ENCODE peak calls at places on chromosomes 13 and 19, in four cellular contexts. K is retinal pigment epithelial cell, S is Caco-2, Z is Peyer's patch. H is an unnamed sample.

GRCh38 chr13:22135446-22135845 is 464.6 kb downstream of the FGF9 start:
- DNase-seq in K (no peak), S (peak; percentile 61), Z (no peak), H (no peak)

GRCh38 chr19:35842666-35843272 is 9.5 kb downstream of the NPHS1 start:
- DNase-seq in K (no peak), S (no peak), Z (no peak), H (no peak)

GRCh38 chr13:27967736-27968315 is 1.3 kb downstream of the CDX2 start:
- DNase-seq in K (no peak), S (peak; percentile 48), Z (no peak), H (no peak)

GRCh38 chr13:95660981-95661581 is 15.9 kb upstream of the DNAJC3 start:
- DNase-seq in K (no peak), S (peak; percentile 67), Z (no peak), H (no peak)

GRCh38 chr13:46086421-46086922 is 18.4 kb downstream of the CPB2 start:
- DNase-seq in K (no peak), S (no peak), Z (no peak), H (no peak)

GRCh38 chr19:33891773-33892172 is 95.1 kb downstream of the KCTD15 start:
- DNase-seq in K (no peak), S (no peak), Z (no peak), H (no peak)

GRCh38 chr19:46126086-46126485 is 1.6 kb upstream of the IGFL3 start:
- DNase-seq in K (no peak), S (no peak), Z (no peak), H (no peak)

GRCh38 chr13:76812206-76812882 is 73.9 kb downstream of the KCTD12 start:
- DNase-seq in K (no peak), S (no peak), Z (no peak), H (no peak)

GRCh38 chr13:112131740-112132113 is 64.8 kb downstream of the SOX1 start:
- DNase-seq in K (no peak), S (no peak), Z (no peak), H (no peak)

GRCh38 chr19:38250821-38251563 is 5.2 kb downstream of the PPP1R14A start:
- DNase-seq in K (no peak), S (peak; percentile 87), Z (peak; percentile 73), H (no peak)

GRCh38 chr19:6276447-6276846 is 3.3 kb downstream of the MLLT1 start:
- DNase-seq in K (no peak), S (no peak), Z (no peak), H (peak; percentile 50)

GRCh38 chr19:44943801-44944249 is 1.8 kb downstream of the APOC4 start:
- DNase-seq in K (no peak), S (no peak), Z (no peak), H (no peak)

GRCh38 chr13:76023644-76024043 is 387.5 kb downstream of the LMO7 start:
- DNase-seq in K (no peak), S (peak; percentile 24), Z (no peak), H (no peak)

DNA sequence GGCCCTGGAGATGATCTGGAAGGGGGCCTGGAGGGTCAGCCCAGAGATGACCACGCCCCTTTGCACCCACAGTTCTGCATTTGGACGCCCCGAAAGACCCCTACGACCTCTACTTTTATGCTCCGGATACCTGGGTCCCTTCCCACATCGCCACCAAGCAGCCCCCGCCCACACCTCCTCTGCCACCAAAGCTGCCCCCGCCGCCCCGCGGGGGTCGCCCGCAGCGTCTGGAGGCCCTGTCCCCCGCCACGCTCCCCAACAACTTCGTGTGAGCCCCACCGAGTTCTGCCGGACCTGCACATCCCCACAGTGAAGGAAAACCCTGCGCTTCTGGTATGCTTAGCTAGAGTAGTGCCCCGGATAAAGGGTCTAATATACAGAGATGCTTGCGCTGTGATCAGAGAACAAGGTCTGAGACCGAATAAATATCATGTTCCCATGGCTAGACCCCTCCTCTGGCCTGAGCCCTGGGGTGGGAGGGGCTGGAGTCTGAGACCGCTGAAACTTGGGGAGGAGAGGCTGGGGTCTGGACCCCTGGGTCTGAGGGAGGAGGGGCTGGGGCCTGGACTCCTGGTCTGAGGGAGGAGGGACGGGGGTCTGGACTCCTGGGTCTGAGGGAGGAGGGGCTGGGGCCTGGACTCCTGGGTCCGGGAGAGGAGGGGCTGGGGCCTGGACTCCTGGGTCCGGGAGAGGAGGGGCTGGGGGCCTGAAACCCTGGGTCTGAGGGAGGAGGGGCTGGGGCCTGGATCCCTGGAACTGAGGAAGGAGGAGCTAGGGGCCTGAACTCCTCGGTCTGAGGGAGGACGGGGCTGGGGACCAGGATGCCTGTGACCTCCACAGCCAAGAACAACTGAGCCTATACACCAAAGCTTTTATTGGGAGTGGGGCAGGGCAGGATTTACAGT is 3.6 kb downstream of the GFY start:
- DNase-seq in K (no peak), S (no peak), Z (no peak), H (no peak)
- H3K4me3 ChIP-seq in K (no peak overlapping the region), S (peak overlapping the region; percentile 1), Z (peak overlapping the region; percentile 25), H (no peak overlapping the region)

GRCh38 chr19:8321760-8322637 is 703 bp downstream of the RPS28 start:
- DNase-seq in K (no peak), S (no peak), Z (no peak), H (no peak)

GRCh38 chr19:8321067-8321759 is at the start of the genes NDUFA7 and RPS28:
- DNase-seq in K (peak; percentile 71), S (peak; percentile 95), Z (peak; percentile 98), H (peak; percentile 62)

GRCh38 chr19:8322638-8322997 is 1.3 kb downstream of the RPS28 start:
- DNase-seq in K (no peak), S (no peak), Z (no peak), H (no peak)

GRCh38 chr19:8319807-8320520 is 1.2 kb downstream of the NDUFA7 start:
- DNase-seq in K (no peak), S (no peak), Z (no peak), H (no peak)

DNA sequence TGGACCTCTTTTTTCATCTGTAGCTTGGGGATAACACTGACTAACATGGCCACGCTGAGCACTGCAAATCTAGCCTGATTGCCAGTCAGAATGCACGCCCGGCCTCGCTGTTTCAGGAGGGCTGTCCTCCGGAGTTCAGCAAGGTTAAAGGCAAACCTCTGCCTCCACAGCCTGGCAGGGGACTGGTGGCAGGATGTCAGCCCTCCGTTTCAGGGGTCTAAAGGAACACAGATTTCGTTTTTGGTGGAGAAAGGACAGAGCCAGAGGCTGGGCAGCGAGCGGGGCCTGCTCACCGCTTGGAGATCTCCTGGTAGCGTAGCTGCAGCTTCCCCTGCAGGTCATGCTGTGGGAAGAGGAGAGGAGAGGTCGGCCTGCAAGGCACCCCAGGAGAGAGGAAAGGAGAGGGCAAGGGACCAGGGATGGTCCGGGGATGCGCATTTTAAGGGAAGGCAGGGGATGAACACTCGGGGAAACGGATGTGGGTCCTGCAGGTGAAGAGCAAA is 560 bp downstream of the NDUFA7 start:
- DNase-seq in K (no peak), S (no peak), Z (peak; percentile 60), H (no peak)
- TF ChIP-seq CTCF in K (peak; percentile 12), S (no peak), Z (no peak), H (no peak)

DNA sequence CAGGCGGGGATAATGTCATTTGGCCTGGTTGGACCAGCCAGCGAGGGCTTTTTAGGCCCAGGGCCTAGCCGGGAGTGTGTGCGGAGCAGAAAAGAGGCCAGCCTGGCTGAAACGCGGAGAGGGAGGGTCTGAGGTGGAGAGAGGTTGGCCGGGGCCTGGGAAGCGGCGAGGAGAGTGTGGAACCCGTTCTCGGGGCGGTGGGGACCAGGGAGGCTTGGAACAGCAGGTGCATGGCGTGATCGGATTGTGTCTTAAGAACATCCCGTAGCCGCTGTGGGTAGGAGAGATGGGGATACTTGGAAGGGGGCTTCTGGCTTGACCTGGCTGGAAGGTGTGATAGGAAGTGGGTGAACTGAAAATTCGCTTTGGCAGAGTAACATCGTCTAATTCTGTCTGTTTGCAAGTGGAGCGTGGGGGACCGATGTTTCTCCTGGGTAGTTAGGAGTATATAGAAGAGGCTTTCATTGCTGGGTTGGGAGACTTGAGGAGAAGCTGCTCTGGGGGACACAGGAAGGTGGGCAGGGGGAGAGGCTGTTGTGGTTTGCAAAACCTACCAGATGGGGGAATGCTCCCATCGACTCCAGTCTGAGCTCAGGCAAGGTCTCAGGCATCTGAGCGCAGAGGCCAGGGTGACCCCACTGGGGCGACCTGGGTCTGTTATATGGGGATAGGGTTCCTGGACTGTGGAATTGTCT is 942 bp downstream of the CERS4 start:
- DNase-seq in K (no peak), S (no peak), Z (no peak), H (no peak)
- H3K4me3 ChIP-seq in K (peak overlapping the region; percentile 68), S (peak overlapping the region; percentile 89), Z (peak overlapping the region; percentile 69), H (peak overlapping the region; percentile 59)

GRCh38 chr13:110923777-110924638 is 9.1 kb upstream of the ANKRD10 start:
- DNase-seq in K (no peak), S (no peak), Z (no peak), H (no peak)

GRCh38 chr13:110924639-110924934 is 9.7 kb upstream of the ANKRD10 start:
- DNase-seq in K (no peak), S (no peak), Z (no peak), H (no peak)

GRCh38 chr13:110923086-110923485 is 8.2 kb upstream of the ANKRD10 start:
- DNase-seq in K (no peak), S (no peak), Z (no peak), H (no peak)

GRCh38 chr13:110922506-110922905 is 7.6 kb upstream of the ANKRD10 start:
- DNase-seq in K (no peak), S (no peak), Z (no peak), H (no peak)

GRCh38 chr13:110925023-110925608 is 10.2 kb upstream of the ANKRD10 start:
- DNase-seq in K (no peak), S (no peak), Z (no peak), H (no peak)
- TF ChIP-seq CTCF in K (peak; percentile 33), S (peak; percentile 21), Z (no peak), H (no peak)

GRCh38 chr19:29850482-29850881 is 38.7 kb downstream of the CCNE1 start:
- DNase-seq in K (no peak), S (no peak), Z (no peak), H (no peak)
- H3K4me3 ChIP-seq in K (no peak overlapping the region), S (no peak overlapping the region), Z (no peak overlapping the region), H (no peak overlapping the region)